ENCODE peak calls at places on chromosome 17, in ten cellular contexts. L, D, P, K, M, H, V, E, A and O are unnamed samples.

GRCh38 chr17:20010886-20011402 is 1.8 kb downstream of the SPECC1 start:
- DNase-seq in E (no peak), L (no peak), P (no peak), K (no peak), M (no peak), A (no peak), D (no peak), V (no peak), H (no peak), O (no peak)

GRCh38 chr17:50565559-50566350 is 5.2 kb downstream of the CACNA1G start:
- DNase-seq in M (no peak), A (no peak), K (peak), H (peak), V (no peak), P (no peak), E (no peak), D (no peak), L (peak), O (no peak)

GRCh38 chr17:38939987-38940386 is 14.6 kb downstream of the LASP1NB start:
- DNase-seq in V (no peak), E (no peak), H (no peak), D (no peak), P (no peak), L (no peak), K (no peak), M (no peak), A (no peak), O (no peak)

GRCh38 chr17:71142333-71142732 is 973.0 kb downstream of the KCNJ2 start:
- DNase-seq in P (no peak), E (no peak), D (no peak), M (no peak), A (no peak), V (no peak), L (no peak), K (no peak), H (no peak), O (no peak)

GRCh38 chr17:19015428-19015827 is 10.9 kb upstream of the FAM83G start:
- DNase-seq in L (no peak), V (no peak), H (no peak), E (peak), A (no peak), K (no peak), M (peak), P (no peak), D (no peak), O (no peak)

GRCh38 chr17:27296427-27296979 is 2.6 kb downstream of the WSB1 start:
- DNase-seq in A (no peak), H (no peak), P (no peak), V (peak), D (no peak), K (peak), L (peak), M (no peak), E (no peak), O (no peak)

GRCh38 chr17:13740692-13741091 is 139.0 kb upstream of the HS3ST3A1 start:
- DNase-seq in M (no peak), V (no peak), E (no peak), L (no peak), H (no peak), D (no peak), K (peak), A (no peak), P (no peak), O (no peak)

GRCh38 chr17:72332367-72332766 is 211.5 kb downstream of the SOX9 start:
- DNase-seq in K (no peak), E (no peak), A (no peak), D (no peak), H (no peak), L (no peak), P (no peak), V (peak), M (no peak), O (no peak)

GRCh38 chr17:73616120-73616872 is 27.9 kb downstream of the SDK2 start:
- DNase-seq in H (no peak), E (no peak), D (no peak), A (no peak), V (no peak), K (no peak), M (no peak), P (no peak), L (no peak), O (no peak)

GRCh38 chr17:1294157-1294717 is 14.8 kb downstream of the TRARG1 start:
- DNase-seq in D (no peak), V (no peak), K (no peak), L (no peak), H (no peak), M (no peak), E (no peak), P (no peak), A (peak), O (no peak)

GRCh38 chr17:72654746-72655145 is 437.7 kb downstream of the SLC39A11 start:
- DNase-seq in H (no peak), K (no peak), V (no peak), P (no peak), E (no peak), D (no peak), A (no peak), M (no peak), L (no peak), O (no peak)

GRCh38 chr17:61005358-61005757 is 327.7 kb downstream of the BCAS3 start:
- DNase-seq in E (no peak), M (no peak), L (no peak), A (no peak), H (no peak), V (no peak), D (no peak), K (no peak), P (no peak), O (no peak)

GRCh38 chr17:37425268-37425667 is 18.6 kb downstream of the TADA2A start:
- DNase-seq in H (no peak), K (no peak), P (no peak), V (no peak), M (no peak), L (no peak), E (no peak), A (no peak), D (no peak), O (no peak)

GRCh38 chr17:19269102-19269501 is 31.9 kb downstream of the EPN2 start:
- DNase-seq in L (no peak), K (no peak), M (no peak), D (no peak), H (no peak), E (no peak), V (no peak), P (no peak), A (no peak), O (no peak)

GRCh38 chr17:16879686-16880085 is 92.2 kb downstream of the TNFRSF13B start:
- DNase-seq in V (no peak), H (no peak), L (no peak), E (peak), M (peak), D (no peak), A (no peak), K (no peak), P (no peak), O (no peak)

GRCh38 chr17:28950752-28951427 is 428 bp downstream of the PHF12 start:
- DNase-seq in E (no peak), M (no peak), K (no peak), L (no peak), D (no peak), V (no peak), P (no peak), H (no peak), A (no peak), O (no peak)

GRCh38 chr17:28078443-28079229 is 36.2 kb downstream of the NLK start:
- DNase-seq in D (no peak), L (no peak), A (no peak), M (no peak), V (peak), K (no peak), P (no peak), E (no peak), H (no peak), O (no peak)

GRCh38 chr17:47279062-47279801 is 25.6 kb downstream of the ITGB3 start:
- DNase-seq in A (peak), K (peak), P (peak), D (peak), M (no peak), H (no peak), V (peak), E (peak), L (peak), O (peak)

GRCh38 chr17:50028207-50029120 is 27.4 kb upstream of the ITGA3 start:
- DNase-seq in V (peak), D (no peak), E (peak), H (peak), L (peak), M (peak), K (peak), P (peak), A (no peak), O (no peak)

GRCh38 chr17:67672592-67672991 is 45.1 kb upstream of the NOL11 start:
- DNase-seq in P (no peak), E (no peak), V (no peak), K (no peak), A (no peak), H (no peak), L (no peak), M (no peak), D (no peak), O (no peak)

GRCh38 chr17:12727076-12727750 is 61.5 kb downstream of the MYOCD start:
- DNase-seq in V (no peak), L (peak), K (peak), D (peak), A (no peak), E (no peak), M (no peak), P (no peak), H (no peak), O (no peak)

GRCh38 chr17:37834168-37834567 is 89.3 kb upstream of the HNF1B start:
- DNase-seq in H (no peak), E (no peak), K (no peak), D (no peak), V (no peak), M (no peak), P (no peak), L (no peak), A (no peak), O (no peak)

GRCh38 chr17:77894126-77894956 is 64.2 kb upstream of the TNRC6C start:
- DNase-seq in M (no peak), A (no peak), H (peak), P (peak), D (no peak), V (no peak), L (no peak), E (peak), K (no peak), O (no peak)

GRCh38 chr17:77555741-77556291 is 402.7 kb upstream of the TNRC6C start:
- DNase-seq in E (no peak), D (no peak), M (no peak), P (no peak), H (peak), K (peak), V (peak), A (no peak), L (peak), O (peak)

GRCh38 chr17:1331708-1332107 is 52.2 kb downstream of the TRARG1 start:
- DNase-seq in D (no peak), M (no peak), E (peak), K (no peak), H (no peak), P (no peak), A (no peak), V (no peak), L (no peak), O (no peak)

GRCh38 chr17:8138672-8139371 is 13.4 kb downstream of the PER1 start:
- DNase-seq in H (peak), V (peak), A (peak), P (peak), D (peak), E (peak), L (peak), K (peak), M (peak), O (peak)
- H3K4me3 ChIP-seq in H (peak), V (peak), A (peak), P (peak), D (peak), E (peak), L (peak), K (peak), M (peak), O (peak)

DNA sequence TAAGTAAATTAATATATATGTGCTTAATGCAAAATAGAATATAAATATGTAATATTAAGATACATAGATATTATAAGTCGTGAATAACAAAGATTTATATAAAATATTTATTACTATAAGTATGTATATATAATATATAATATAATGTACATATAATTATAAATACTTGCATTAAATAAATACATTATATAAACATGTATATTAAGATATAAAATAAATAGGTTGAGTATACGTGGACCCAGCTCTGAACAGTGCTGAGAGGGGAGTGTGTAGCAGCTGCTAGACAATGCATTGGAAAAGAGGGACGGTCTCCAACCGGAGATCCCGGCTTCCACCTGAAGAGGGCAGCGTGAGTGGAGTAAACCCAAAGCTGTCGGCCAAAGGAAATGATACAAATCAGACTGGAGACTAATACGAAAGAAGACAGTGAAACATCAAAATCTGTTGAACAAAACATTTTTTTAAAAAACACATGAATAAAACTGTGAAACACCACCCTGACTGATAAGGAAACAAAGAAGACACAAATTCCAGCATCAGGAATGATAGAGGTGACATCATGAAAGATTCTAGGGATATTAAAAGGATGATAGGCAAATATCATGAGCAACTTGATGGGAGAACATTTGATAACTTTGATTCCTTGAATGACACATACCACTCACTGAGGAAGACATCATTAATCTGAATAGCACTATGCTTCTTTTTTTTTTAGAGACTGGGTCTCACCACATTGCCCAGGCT is 125.4 kb upstream of the CHMP6 start:
- DNase-seq in D (no peak), K (peak), V (peak), L (peak), H (peak), E (no peak), P (peak), A (peak), M (peak), O (peak)
- TF ChIP-seq CTCF in D (peak), K (peak), V (peak), L (peak), H (peak), E (peak), P (peak), A (peak), M (peak), O (peak)

DNA sequence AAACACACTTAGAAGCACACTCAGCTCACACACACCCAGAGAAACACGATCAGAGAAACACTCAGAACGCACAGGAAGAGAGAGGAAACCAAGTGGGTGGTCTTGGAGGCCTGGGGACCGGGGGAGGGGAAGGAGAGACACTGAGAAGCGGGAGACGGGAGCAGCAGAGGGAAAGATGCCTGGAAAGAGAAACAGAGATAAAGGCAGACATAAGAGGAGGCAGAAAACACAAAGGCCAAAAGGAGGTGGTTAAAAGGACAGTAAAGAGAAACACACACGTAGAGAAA is 1.3 kb downstream of the TMEM98 start:
- DNase-seq in D (no peak), L (no peak), M (no peak), A (no peak), P (no peak), V (no peak), K (no peak), E (no peak), H (peak), O (no peak)
- H3K4me3 ChIP-seq in D (peak), L (no peak), M (no peak), A (no peak), P (peak), V (peak), K (peak), E (peak), H (peak), O (peak)

GRCh38 chr17:75771334-75772281 is 6.6 kb upstream of the GALK1 start:
- DNase-seq in D (no peak), H (no peak), M (peak), P (peak), E (peak), L (no peak), A (no peak), V (no peak), K (peak), O (no peak)
- TF ChIP-seq CTCF in D (peak), H (no peak), M (no peak), P (no peak), E (no peak), L (peak), A (no peak), V (peak), K (peak), O (peak)

GRCh38 chr17:4945176-4945943 is 3.0 kb downstream of the PFN1 start:
- DNase-seq in P (peak), M (peak), H (no peak), D (peak), V (peak), E (peak), K (peak), L (peak), A (peak), O (peak)
- H3K4me3 ChIP-seq in P (peak), M (no peak), H (no peak), D (peak), V (peak), E (peak), K (peak), L (peak), A (peak), O (peak)